ENCODE peak calls at places on chromosomes 13 and 19, in nine cellular contexts. G, C, K, S, H, W, N, Z and V are unnamed samples. For H3K4me1 and H3K27me3, the result is how much of the 10 kb centered on the place peaks cover.

GRCh38 chr19:996051-996838 is 4.0 kb upstream of the GRIN3B start:
- DNase-seq in G (no peak), C (no peak), K (no peak), S (no peak), H (no peak), W (peak), N (no peak), Z (no peak), V (no peak)

GRCh38 chr13:86051134-86052103 is 252.2 kb upstream of the SLITRK6 start:
- DNase-seq in G (no peak), C (no peak), K (no peak), S (no peak), H (no peak), W (no peak), N (no peak), Z (no peak), V (no peak)

GRCh38 chr19:50489461-50490011 is 12.9 kb upstream of the GARIN5A start:
- DNase-seq in G (no peak), C (no peak), K (peak), S (no peak), H (peak), W (no peak), N (no peak), Z (no peak), V (no peak)

GRCh38 chr13:20461481-20461859 is 64.2 kb downstream of the CRYL1 start:
- DNase-seq in G (no peak), C (no peak), K (no peak), S (no peak), H (no peak), W (peak), N (no peak), Z (no peak), V (no peak)

GRCh38 chr19:4208385-4209094 is 20.8 kb upstream of the EBI3 start:
- DNase-seq in G (no peak), C (no peak), K (no peak), S (no peak), H (peak), W (peak), N (no peak), Z (no peak), V (no peak)

GRCh38 chr13:39281539-39282150 is 243.4 kb downstream of the NHLRC3 start:
- DNase-seq in G (no peak), C (no peak), K (no peak), S (no peak), H (no peak), W (no peak), N (no peak), Z (no peak), V (no peak)

GRCh38 chr13:33582121-33582520 is 235.8 kb upstream of the RFC3 start:
- DNase-seq in G (no peak), C (no peak), K (no peak), S (no peak), H (no peak), W (no peak), N (no peak), Z (no peak), V (no peak)

GRCh38 chr13:33004454-33004853 is 11.8 kb upstream of the KL start:
- DNase-seq in G (peak), C (peak), K (no peak), S (peak), H (no peak), W (no peak), N (no peak), Z (no peak), V (no peak)

GRCh38 chr19:33063356-33064116 is 1.2 kb downstream of the RHPN2 start:
- DNase-seq in G (no peak), C (peak), K (no peak), S (peak), H (peak), W (peak), N (peak), Z (no peak), V (no peak)

GRCh38 chr13:30619731-30620130 is 2.0 kb downstream of the USPL1 start:
- DNase-seq in G (no peak), C (no peak), K (no peak), S (no peak), H (no peak), W (no peak), N (no peak), Z (no peak), V (no peak)

GRCh38 chr13:30618186-30618937 is 642 bp downstream of the USPL1 start:
- DNase-seq in G (peak), C (no peak), K (no peak), S (peak), H (no peak), W (no peak), N (peak), Z (no peak), V (no peak)

GRCh38 chr13:30617315-30618185 is at the start of gene USPL1:
- DNase-seq in G (peak), C (peak), K (peak), S (peak), H (peak), W (peak), N (peak), Z (peak), V (peak)

GRCh38 chr13:30616927-30617314 is 799 bp upstream of the USPL1 start:
- DNase-seq in G (peak), C (peak), K (no peak), S (peak), H (no peak), W (peak), N (peak), Z (peak), V (peak)

DNA sequence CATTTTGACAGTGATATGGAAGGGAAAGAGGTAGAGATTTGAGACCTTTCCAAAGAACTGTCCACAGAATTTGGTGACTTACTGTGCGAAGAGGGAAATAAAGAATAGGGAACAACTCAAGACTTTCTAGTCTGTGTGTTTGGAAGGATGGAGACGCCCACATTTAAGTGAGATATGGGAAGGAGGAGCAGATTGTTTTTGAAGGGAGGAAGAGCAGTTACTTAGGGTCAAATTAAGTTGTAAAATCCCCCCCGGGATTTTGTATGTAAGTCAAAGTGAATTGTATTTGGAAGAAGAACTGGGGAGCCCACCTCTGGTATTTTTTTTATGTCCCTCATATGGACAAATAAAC is 1.2 kb downstream of the USPL1 start:
- DNase-seq in G (no peak), C (no peak), K (no peak), S (no peak), H (no peak), W (no peak), N (no peak), Z (no peak), V (no peak)
- H3K4me1 ChIP-seq in G (under half), C (under half), K (under half), S (under half), H (under half), W (under half), N (under half), Z (under half), V (under half)

DNA sequence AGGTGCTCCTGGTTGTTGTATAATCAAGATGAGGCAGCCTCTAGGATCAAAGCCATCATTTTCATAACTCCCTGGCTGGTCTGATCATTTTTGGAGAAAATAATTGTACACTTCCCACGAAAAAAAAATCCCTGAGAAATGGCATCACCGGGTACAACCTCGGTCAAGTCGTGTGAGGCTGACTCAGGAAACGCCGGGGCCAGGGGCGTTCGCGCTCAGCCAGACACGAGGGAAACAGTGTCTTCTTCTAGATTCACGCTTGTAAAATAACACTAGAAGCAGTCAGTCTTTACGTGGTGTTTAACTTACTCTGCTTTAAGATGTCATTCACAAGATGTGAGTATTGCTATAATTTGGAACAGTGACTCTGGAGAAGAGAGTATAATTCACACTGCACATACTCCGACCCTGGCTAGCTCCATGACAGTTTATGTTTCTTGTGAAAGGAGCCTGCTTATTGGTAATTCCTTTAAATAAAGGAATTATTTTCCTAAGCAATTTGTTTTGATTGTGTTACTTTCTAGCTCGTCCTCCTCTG is 109.0 kb upstream of the SOX1 start:
- DNase-seq in G (no peak), C (no peak), K (no peak), S (no peak), H (no peak), W (no peak), N (no peak), Z (no peak), V (no peak)
- TF ChIP-seq CTCF in G (no peak), C (no peak), K (no peak), S (no peak), H (no peak), W (no peak), N (no peak), Z (no peak), V (no peak)

DNA sequence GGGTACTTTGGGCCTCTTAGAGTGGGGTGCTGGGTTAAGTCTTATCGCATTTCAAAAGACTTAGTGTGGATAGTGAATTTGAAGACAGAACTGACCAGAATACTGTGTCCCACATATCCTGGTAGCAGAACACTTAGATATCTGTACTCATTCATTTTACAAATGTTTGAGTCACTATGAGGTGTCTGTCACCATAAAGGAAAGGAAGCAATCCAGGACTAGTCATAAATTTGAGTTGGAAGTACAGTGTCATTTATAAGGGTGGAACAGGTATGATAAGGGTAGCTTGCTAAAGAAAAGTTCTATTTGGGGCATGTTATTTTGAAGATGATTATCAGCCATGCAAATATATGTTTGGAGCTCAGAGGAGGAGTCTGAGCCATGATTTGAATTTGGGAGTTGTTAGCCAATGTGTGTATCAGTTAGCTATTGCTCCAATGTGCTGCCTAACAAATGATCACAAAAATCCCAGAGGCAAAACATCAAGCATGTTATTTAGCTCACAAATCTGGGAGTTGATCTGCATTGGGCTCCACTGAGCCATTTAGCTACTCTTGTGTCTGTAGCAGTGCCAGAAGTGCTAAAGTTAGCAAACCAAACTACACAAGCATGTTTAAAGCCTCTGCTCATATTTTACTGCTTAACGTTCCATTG is 20.3 kb downstream of the ZNF699 start:
- DNase-seq in G (no peak), C (no peak), K (no peak), S (no peak), H (no peak), W (no peak), N (no peak), Z (no peak), V (no peak)
- H3K27me3 ChIP-seq in G (under half), C (under half), K (under half), S (under half), H (under half), W (under half), N (under half), Z (under half), V (under half)

GRCh38 chr19:6246174-6247006 is 33.4 kb downstream of the MLLT1 start:
- DNase-seq in G (no peak), C (no peak), K (no peak), S (no peak), H (no peak), W (no peak), N (no peak), Z (no peak), V (no peak)
- H3K4me1 ChIP-seq in G (under half), C (under half), K (under half), S (under half), H (under half), W (under half), N (under half), Z (under half), V (under half)

DNA sequence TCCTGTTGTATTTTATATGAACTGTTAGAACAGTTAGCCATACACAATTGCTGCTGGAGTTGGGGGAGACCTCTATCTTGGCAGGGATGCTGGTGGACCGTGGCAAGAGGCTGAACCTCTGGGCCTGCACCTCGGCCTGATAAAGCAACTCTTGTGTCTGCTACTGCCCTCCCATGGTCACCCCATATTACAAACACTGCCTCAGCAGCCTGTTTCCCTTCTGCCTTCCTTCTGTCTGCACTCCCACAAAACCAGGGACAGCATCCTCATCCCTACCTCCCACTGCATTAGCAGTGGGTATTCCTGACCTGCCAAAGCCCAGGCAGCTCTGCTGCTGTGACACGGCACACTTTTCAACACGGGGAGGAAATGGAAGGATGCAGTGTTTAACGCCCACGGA is 456.4 kb downstream of the FGF14 start:
- DNase-seq in G (no peak), C (no peak), K (no peak), S (no peak), H (peak), W (no peak), N (no peak), Z (no peak), V (no peak)
- TF ChIP-seq CTCF in G (no peak), C (no peak), K (no peak), S (no peak), H (peak), W (peak), N (no peak), Z (no peak), V (no peak)

GRCh38 chr19:42153606-42154405 is 21.6 kb upstream of the POU2F2 start:
- DNase-seq in G (no peak), C (no peak), K (no peak), S (no peak), H (no peak), W (no peak), N (no peak), Z (no peak), V (no peak)
- H3K27me3 ChIP-seq in G (half or more), C (under half), K (under half), S (half or more), H (under half), W (half or more), N (under half), Z (under half), V (under half)

GRCh38 chr13:23697772-23698313 is 127.6 kb downstream of the TNFRSF19 start:
- DNase-seq in G (no peak), C (no peak), K (no peak), S (no peak), H (no peak), W (no peak), N (no peak), Z (no peak), V (no peak)
- H3K4me1 ChIP-seq in G (under half), C (under half), K (under half), S (under half), H (under half), W (under half), N (under half), Z (under half), V (under half)